ENCODE peak calls at places on chromosome 14, in five cellular contexts. L is head of caudate nucleus, Y is WTC11, O is NCI-H345, I is RCC 7860. V is an unnamed sample.

GRCh38 chr14:101781240-101782061 is 19.9 kb downstream of the PPP2R5C start:
- DNase-seq in I (no peak), L (peak; percentile 36), Y (no peak), O (no peak), V (no peak)

GRCh38 chr14:61719344-61720301 is 24.3 kb downstream of the HIF1A start:
- DNase-seq in L (no peak), I (no peak), Y (no peak), O (no peak), V (no peak)

GRCh38 chr14:98231210-98231609 is 1040.8 kb downstream of the BCL11B start:
- DNase-seq in I (no peak), Y (no peak), L (no peak), O (no peak), V (no peak)

GRCh38 chr14:87131879-87132278 is 861.1 kb downstream of the GALC start:
- DNase-seq in I (no peak), O (peak; percentile 51), Y (no peak), L (peak; percentile 76), V (no peak)

GRCh38 chr14:26872510-26872909 is 274.7 kb upstream of the NOVA1 start:
- DNase-seq in Y (no peak), I (no peak), O (no peak), L (no peak), V (no peak)

GRCh38 chr14:36510078-36510799 is 9.8 kb downstream of the NKX2-1 start:
- DNase-seq in L (no peak), I (no peak), Y (peak; percentile 37), O (peak; percentile 93), V (no peak)

GRCh38 chr14:104116544-104117340 is 21.6 kb upstream of the KIF26A start:
- DNase-seq in I (no peak), L (no peak), O (no peak), Y (peak; percentile 34), V (no peak)

GRCh38 chr14:65792208-65792905 is 379.8 kb downstream of the FUT8 start:
- DNase-seq in I (peak; percentile 86), L (no peak), O (no peak), Y (no peak), V (no peak)

GRCh38 chr14:104112609-104113571 is 25.5 kb upstream of the KIF26A start:
- DNase-seq in O (no peak), Y (peak; percentile 7), I (no peak), L (no peak), V (no peak)

GRCh38 chr14:105322791-105323556 is 8.4 kb downstream of the PACS2 start:
- DNase-seq in I (no peak), Y (no peak), O (no peak), L (no peak), V (no peak)

GRCh38 chr14:72701232-72701555 is 192.7 kb downstream of the DPF3 start:
- DNase-seq in I (no peak), L (no peak), Y (no peak), O (no peak), V (no peak)

GRCh38 chr14:33655421-33655820 is 295.5 kb downstream of the EGLN3 start:
- DNase-seq in Y (no peak), L (no peak), I (no peak), O (no peak), V (peak; percentile 44)

GRCh38 chr14:100584056-100585031 is 2.9 kb downstream of the BEGAIN start:
- DNase-seq in I (no peak), O (no peak), L (no peak), Y (peak; percentile 5), V (no peak)

GRCh38 chr14:76958020-76958965 is 70.2 kb downstream of the IRF2BPL start:
- DNase-seq in Y (no peak), I (no peak), L (no peak), O (no peak), V (no peak)

GRCh38 chr14:96120941-96121340 is 81.8 kb downstream of the C14orf132 start:
- DNase-seq in Y (no peak), L (no peak), O (no peak), I (no peak), V (no peak)

GRCh38 chr14:39841088-39841487 is 408.9 kb upstream of the FBXO33 start:
- DNase-seq in L (no peak), I (no peak), O (no peak), Y (no peak), V (no peak)

GRCh38 chr14:75844486-75844885 is 137.3 kb downstream of the TGFB3 start:
- DNase-seq in L (no peak), I (no peak), Y (no peak), O (no peak), V (no peak)

GRCh38 chr14:103735439-103735814 is 19.8 kb downstream of the ZFYVE21 start:
- DNase-seq in Y (no peak), O (no peak), I (no peak), L (peak; percentile 58), V (no peak)

GRCh38 chr14:36524874-36525745 is 5.1 kb upstream of the NKX2-1 start:
- DNase-seq in L (no peak), I (no peak), O (no peak), Y (peak; percentile 91), V (no peak)

GRCh38 chr14:51317373-51317772 is 77.3 kb downstream of the TMX1 start:
- DNase-seq in I (no peak), L (no peak), O (no peak), Y (no peak), V (no peak)

GRCh38 chr14:100383727-100384158 is 60.6 kb downstream of the SLC25A47 start:
- DNase-seq in Y (peak; percentile 77), L (peak; percentile 85), O (peak; percentile 65), I (peak; percentile 8), V (no peak)

GRCh38 chr14:105418269-105419054 is 1.2 kb upstream of the MTA1 start:
- DNase-seq in L (no peak), I (no peak), Y (no peak), O (no peak), V (no peak)

GRCh38 chr14:20454645-20455354 is at the start of the genes APEX1 and OSGEP:
- DNase-seq in O (peak; percentile 99), I (peak; percentile 89), Y (peak; percentile 97), L (peak; percentile 99), V (peak; percentile 96)

GRCh38 chr14:92751819-92752218 is 3.4 kb upstream of the LGMN start:
- DNase-seq in I (no peak), O (no peak), L (no peak), Y (no peak), V (no peak)

GRCh38 chr14:69570836-69571330 is 3.8 kb downstream of the CCDC177 start:
- DNase-seq in I (no peak), L (no peak), O (no peak), Y (no peak), V (no peak)

GRCh38 chr14:60647081-60647836 is 2.0 kb downstream of the SIX1 start:
- DNase-seq in Y (peak; percentile 49), O (peak; percentile 42), L (no peak), I (peak; percentile 33), V (no peak)

GRCh38 chr14:70871863-70872677 is 35.2 kb upstream of the PCNX1 start:
- DNase-seq in Y (no peak), O (no peak), L (no peak), I (no peak), V (no peak)

V was measured in pulmonary artery endothelial cell.